ENCODE peak calls at places on chromosomes 7 and 10, in seven cellular contexts. H is SHP77 treated with DMSO at 0.1 percent for 48 hours; V is hippocampal formation; D is skeletal muscle cell; O is activated CD8-positive, alpha-beta T cell treated with anti-CD3 and anti-CD28 coated beads, Interleukin-2, amount 10 ng/mL, durations not matched to agents 7 days and 5 days; F is GM06990; I is T-helper 9 cell. Y is an unnamed sample.

GRCh38 chr10:27153855-27154198 is 357 bp downstream of the YME1L1 start:
- DNase-seq in I (no peak), F (no peak), D (no peak), O (no peak), H (no peak), V (peak), Y (no peak)

GRCh38 chr7:128939075-128939860 is 1.5 kb downstream of the IRF5 start:
- DNase-seq in D (no peak), I (no peak), F (peak), O (no peak), V (no peak), H (no peak), Y (no peak)

GRCh38 chr10:103374263-103374662 is 6.5 kb downstream of the TAF5 start:
- DNase-seq in O (no peak), V (no peak), I (no peak), H (no peak), D (no peak), F (no peak), Y (no peak)

GRCh38 chr7:191105-192034 is 1.0 kb upstream of the FAM20C start:
- DNase-seq in O (no peak), I (no peak), H (no peak), D (peak), F (no peak), V (peak), Y (peak)

GRCh38 chr10:101671453-101671852 is 23.5 kb downstream of the FBXW4 start:
- DNase-seq in H (no peak), F (peak), D (no peak), O (no peak), V (no peak), I (no peak), Y (no peak)

GRCh38 chr10:94362360-94363250 is at the start of gene NOC3L:
- DNase-seq in F (peak), I (peak), O (peak), H (peak), D (peak), V (peak), Y (peak)

GRCh38 chr10:27736396-27736795 is 9.2 kb downstream of the MKX start:
- DNase-seq in O (no peak), H (no peak), I (no peak), D (no peak), F (no peak), V (no peak), Y (no peak)

GRCh38 chr7:116025098-116025809 is 5.3 kb downstream of the TFEC start:
- DNase-seq in I (no peak), V (no peak), H (no peak), D (peak), F (no peak), O (no peak), Y (peak)

GRCh38 chr7:106807474-106807873 is 57.6 kb upstream of the PIK3CG start:
- DNase-seq in H (no peak), O (no peak), I (no peak), F (no peak), V (no peak), D (no peak), Y (no peak)

GRCh38 chr7:46315891-46316290 is 394.8 kb upstream of the IGFBP3 start:
- DNase-seq in O (no peak), I (no peak), F (no peak), V (no peak), D (peak), H (no peak), Y (no peak)

GRCh38 chr10:127047878-127048238 is 142.6 kb downstream of the DOCK1 start:
- DNase-seq in O (no peak), V (no peak), F (no peak), I (no peak), H (no peak), D (no peak), Y (no peak)

GRCh38 chr10:44477021-44477420 is 92.1 kb upstream of the CXCL12 start:
- DNase-seq in H (no peak), O (no peak), I (no peak), F (no peak), V (no peak), D (no peak), Y (no peak)

GRCh38 chr7:99791021-99791420 is 7.0 kb upstream of the CYP3A4 start:
- DNase-seq in V (no peak), H (no peak), O (no peak), D (peak), I (no peak), F (no peak), Y (no peak)

GRCh38 chr7:82291931-82292330 is 151.6 kb downstream of the CACNA2D1 start:
- DNase-seq in F (no peak), V (no peak), H (no peak), I (no peak), O (no peak), D (no peak), Y (no peak)

GRCh38 chr10:42646214-42646613 is 7.8 kb upstream of the ZNF33B start:
- DNase-seq in D (no peak), H (no peak), I (no peak), V (no peak), O (no peak), F (no peak), Y (no peak)

GRCh38 chr10:62588116-62588515 is 213.9 kb downstream of the ZNF365 start:
- DNase-seq in I (no peak), O (no peak), H (no peak), V (no peak), D (no peak), F (no peak), Y (no peak)

GRCh38 chr7:5139998-5140397 is 50.0 kb upstream of the WIPI2 start:
- DNase-seq in H (peak), V (no peak), I (no peak), D (no peak), F (no peak), O (peak), Y (no peak)

GRCh38 chr10:68666280-68666760 is 54.7 kb upstream of the CCAR1 start:
- DNase-seq in F (no peak), H (no peak), D (peak), O (no peak), I (no peak), V (no peak), Y (peak)

GRCh38 chr10:94194256-94194655 is 168.5 kb downstream of the NOC3L start:
- DNase-seq in F (no peak), D (no peak), O (no peak), I (no peak), V (no peak), H (no peak), Y (no peak)

GRCh38 chr10:68924593-68924992 is 23.5 kb downstream of the DDX50 start:
- DNase-seq in D (no peak), O (no peak), F (no peak), V (no peak), H (no peak), I (no peak), Y (no peak)

GRCh38 chr10:79487296-79488194 is 24.8 kb upstream of the EIF5AL1 start:
- DNase-seq in V (no peak), F (no peak), D (no peak), H (no peak), I (peak), O (peak), Y (peak)

GRCh38 chr7:30134011-30134410 is 775 bp upstream of the MTURN start:
- DNase-seq in I (no peak), F (no peak), H (peak), O (no peak), V (no peak), D (no peak), Y (no peak)

GRCh38 chr10:95820363-95820762 is 64.4 kb downstream of the ENTPD1 start:
- DNase-seq in F (peak), V (no peak), H (no peak), I (no peak), D (no peak), O (no peak), Y (no peak)

GRCh38 chr7:81162771-81163525 is 244.1 kb upstream of the SEMA3C start:
- DNase-seq in H (no peak), F (no peak), O (no peak), V (no peak), I (no peak), D (no peak), Y (no peak)

GRCh38 chr7:135650831-135651573 is 11.3 kb upstream of the STMP1 start:
- DNase-seq in I (no peak), D (peak), H (no peak), O (no peak), V (no peak), F (no peak), Y (no peak)

GRCh38 chr7:154640266-154640865 is 362.6 kb downstream of the PAXIP1 start:
- DNase-seq in V (peak), F (no peak), O (no peak), I (no peak), D (no peak), H (no peak), Y (no peak)

GRCh38 chr10:46526682-46527038 is 29.8 kb downstream of the GPRIN2 start:
- DNase-seq in D (no peak), V (no peak), I (no peak), O (no peak), H (no peak), F (no peak), Y (no peak)

GRCh38 chr7:81111781-81112540 is 193.1 kb upstream of the SEMA3C start:
- DNase-seq in V (no peak), D (peak), H (peak), O (no peak), I (no peak), F (no peak), Y (no peak)

GRCh38 chr10:614772-615582 is 74.5 kb downstream of the DIP2C start:
- DNase-seq in I (no peak), F (no peak), V (peak), O (no peak), D (no peak), H (no peak), Y (no peak)

GRCh38 chr7:3063016-3063753 is 19.5 kb upstream of the CARD11 start:
- DNase-seq in F (no peak), H (no peak), D (no peak), O (peak), I (peak), V (no peak), Y (no peak)

GRCh38 chr10:105843786-105844560 is 1202.9 kb downstream of the SORCS3 start:
- DNase-seq in H (no peak), I (no peak), D (no peak), V (peak), F (no peak), O (no peak), Y (no peak)

GRCh38 chr10:92327445-92328433 is 36.8 kb downstream of the MARCHF5 start:
- DNase-seq in V (no peak), F (no peak), H (no peak), I (no peak), O (no peak), D (no peak), Y (no peak)

GRCh38 chr7:100456561-100456957 is 7.5 kb downstream of the SPACDR start:
- DNase-seq in O (no peak), H (no peak), F (no peak), D (no peak), V (no peak), I (no peak), Y (no peak)

GRCh38 chr7:100662377-100662776 is 6.1 kb upstream of the ACTL6B start:
- DNase-seq in H (no peak), D (no peak), F (no peak), O (no peak), I (no peak), V (no peak), Y (no peak)

GRCh38 chr7:70463332-70463938 is 668.5 kb upstream of the GALNT17 start:
- DNase-seq in D (no peak), I (no peak), O (no peak), H (no peak), F (no peak), V (no peak), Y (no peak)

GRCh38 chr7:128796325-128796724 is 4.6 kb downstream of the CCDC136 start:
- DNase-seq in F (no peak), D (peak), H (no peak), V (no peak), I (no peak), O (no peak), Y (peak)